ENCODE peak calls at places on chromosomes 1 and 21, in four cellular contexts. One of them, this sample, is unnamed.

GRCh38 chr1:15968172-15968571 is 7.7 kb downstream of the ZBTB17 start:
- DNase-seq in H9: no peak
- DNase-seq in CD8-positive, alpha-beta memory T cell: no peak
- DNase-seq in stomach: no peak
- DNase-seq in this sample: no peak

GRCh38 chr1:228154685-228155571 is 5.2 kb downstream of the GJC2 start:
- DNase-seq in H9: no peak
- DNase-seq in CD8-positive, alpha-beta memory T cell: peak; percentile 21
- DNase-seq in stomach: no peak
- DNase-seq in this sample: no peak

GRCh38 chr21:46311568-46311967 is 12.1 kb downstream of the C21orf58 start:
- DNase-seq in H9: no peak
- DNase-seq in CD8-positive, alpha-beta memory T cell: no peak
- DNase-seq in stomach: no peak
- DNase-seq in this sample: no peak

GRCh38 chr1:34549199-34549598 is 205.6 kb upstream of the GJB5 start:
- DNase-seq in H9: peak; percentile 74
- DNase-seq in CD8-positive, alpha-beta memory T cell: no peak
- DNase-seq in stomach: no peak
- DNase-seq in this sample: no peak

GRCh38 chr21:26146681-26147080 is 23.9 kb downstream of the APP start:
- DNase-seq in H9: no peak
- DNase-seq in CD8-positive, alpha-beta memory T cell: no peak
- DNase-seq in stomach: no peak
- DNase-seq in this sample: no peak

GRCh38 chr1:51433269-51433971 is 85.6 kb downstream of the EPS15 start:
- DNase-seq in H9: no peak
- DNase-seq in CD8-positive, alpha-beta memory T cell: no peak
- DNase-seq in stomach: no peak
- DNase-seq in this sample: no peak

GRCh38 chr1:197967066-197967465 is 49.9 kb downstream of the LHX9 start:
- DNase-seq in H9: no peak
- DNase-seq in CD8-positive, alpha-beta memory T cell: no peak
- DNase-seq in stomach: no peak
- DNase-seq in this sample: no peak

GRCh38 chr1:226749467-226749866 is 10.4 kb upstream of the ITPKB start:
- DNase-seq in H9: no peak
- DNase-seq in CD8-positive, alpha-beta memory T cell: no peak
- DNase-seq in stomach: no peak
- DNase-seq in this sample: no peak

GRCh38 chr1:40687059-40687458 is 4.4 kb upstream of the NFYC start:
- DNase-seq in H9: no peak
- DNase-seq in CD8-positive, alpha-beta memory T cell: no peak
- DNase-seq in stomach: no peak
- DNase-seq in this sample: no peak

GRCh38 chr1:3772027-3772714 is 378 bp upstream of the SMIM1 start:
- DNase-seq in H9: peak; percentile 98
- DNase-seq in CD8-positive, alpha-beta memory T cell: peak; percentile 93
- DNase-seq in stomach: peak; percentile 95
- DNase-seq in this sample: peak; percentile 79

GRCh38 chr1:85078903-85079302 is 30.6 kb upstream of the MCOLN3 start:
- DNase-seq in H9: no peak
- DNase-seq in CD8-positive, alpha-beta memory T cell: no peak
- DNase-seq in stomach: no peak
- DNase-seq in this sample: no peak

GRCh38 chr21:21268061-21268471 is 269.9 kb downstream of the NCAM2 start:
- DNase-seq in H9: no peak
- DNase-seq in CD8-positive, alpha-beta memory T cell: no peak
- DNase-seq in stomach: no peak
- DNase-seq in this sample: no peak

GRCh38 chr1:244732846-244733450 is 80.0 kb downstream of the DESI2 start:
- DNase-seq in H9: no peak
- DNase-seq in CD8-positive, alpha-beta memory T cell: no peak
- DNase-seq in stomach: no peak
- DNase-seq in this sample: no peak

GRCh38 chr1:243731974-243732373 is 118.1 kb downstream of the AKT3 start:
- DNase-seq in H9: no peak
- DNase-seq in CD8-positive, alpha-beta memory T cell: no peak
- DNase-seq in stomach: no peak
- DNase-seq in this sample: no peak

GRCh38 chr1:7384121-7384520 is 387.0 kb upstream of the VAMP3 start:
- DNase-seq in H9: peak; percentile 10
- DNase-seq in CD8-positive, alpha-beta memory T cell: no peak
- DNase-seq in stomach: peak; percentile 7
- DNase-seq in this sample: no peak

GRCh38 chr1:13760921-13761320 is 60.9 kb downstream of the PRDM2 start:
- DNase-seq in H9: no peak
- DNase-seq in CD8-positive, alpha-beta memory T cell: no peak
- DNase-seq in stomach: no peak
- DNase-seq in this sample: no peak

GRCh38 chr1:67376381-67376780 is 53.8 kb downstream of the SERBP1 start:
- DNase-seq in H9: no peak
- DNase-seq in CD8-positive, alpha-beta memory T cell: no peak
- DNase-seq in stomach: no peak
- DNase-seq in this sample: no peak

GRCh38 chr1:64956733-64957441 is 9.5 kb downstream of the JAK1 start:
- DNase-seq in H9: no peak
- DNase-seq in CD8-positive, alpha-beta memory T cell: no peak
- DNase-seq in stomach: no peak
- DNase-seq in this sample: no peak
- H3K4me1 ChIP-seq in H9: peaks cover 10% of the 10 kb centered on the region
- H3K4me1 ChIP-seq in CD8-positive, alpha-beta memory T cell: peaks cover 96% of the 10 kb centered on the region
- H3K4me1 ChIP-seq in stomach: peaks cover 89% of the 10 kb centered on the region
- H3K4me1 ChIP-seq in this sample: peaks cover 61% of the 10 kb centered on the region

GRCh38 chr1:234709473-234710279 is 99.7 kb upstream of the IRF2BP2 start:
- DNase-seq in H9: peak; percentile 21
- DNase-seq in CD8-positive, alpha-beta memory T cell: no peak
- DNase-seq in stomach: no peak
- DNase-seq in this sample: no peak

GRCh38 chr1:234710381-234710780 is 100.4 kb upstream of the IRF2BP2 start:
- DNase-seq in H9: peak; percentile 22
- DNase-seq in CD8-positive, alpha-beta memory T cell: no peak
- DNase-seq in stomach: no peak
- DNase-seq in this sample: no peak

GRCh38 chr1:234710936-234711335 is 101.0 kb upstream of the IRF2BP2 start:
- DNase-seq in H9: no peak
- DNase-seq in CD8-positive, alpha-beta memory T cell: no peak
- DNase-seq in stomach: no peak
- DNase-seq in this sample: no peak

GRCh38 chr1:234707641-234708040 is 97.7 kb upstream of the IRF2BP2 start:
- DNase-seq in H9: no peak
- DNase-seq in CD8-positive, alpha-beta memory T cell: no peak
- DNase-seq in stomach: no peak
- DNase-seq in this sample: no peak

DNA sequence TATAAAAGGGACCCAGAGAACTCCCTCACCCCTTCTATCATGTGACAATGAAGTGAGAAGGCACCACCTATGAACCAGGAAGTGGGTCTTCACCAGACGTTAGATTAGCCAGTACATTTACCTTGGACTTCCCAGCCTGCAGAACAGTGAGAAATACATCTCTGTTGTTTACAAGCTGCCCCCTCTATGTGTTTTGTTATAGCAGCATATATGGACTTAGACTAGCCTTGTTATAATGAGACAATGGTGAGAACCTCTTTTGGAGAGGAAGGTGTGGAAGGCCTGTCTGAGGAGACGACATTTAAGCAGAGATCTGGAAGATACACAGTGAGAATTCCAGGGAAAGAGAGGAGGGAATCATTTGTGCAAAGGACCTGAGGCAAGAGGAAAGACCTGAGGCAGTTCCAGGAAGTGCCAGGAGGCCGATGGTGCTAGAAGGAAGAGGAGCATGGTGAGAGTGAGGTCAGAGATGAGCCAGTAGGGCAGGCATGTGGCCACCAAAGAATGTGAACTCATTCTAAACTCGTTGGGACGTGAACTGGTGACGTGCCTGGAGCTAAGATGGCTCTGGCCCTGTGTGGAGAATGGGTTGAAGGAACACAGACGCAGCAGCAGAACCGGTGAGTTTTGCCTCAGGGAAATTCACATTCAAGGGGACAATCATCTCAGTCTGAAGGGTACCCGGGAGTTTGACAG is 98.9 kb upstream of the IRF2BP2 start:
- DNase-seq in H9: no peak
- DNase-seq in CD8-positive, alpha-beta memory T cell: no peak
- DNase-seq in stomach: no peak
- DNase-seq in this sample: no peak
- H3K27ac ChIP-seq in H9: no peak overlapping the region
- H3K27ac ChIP-seq in CD8-positive, alpha-beta memory T cell: no peak overlapping the region
- H3K27ac ChIP-seq in stomach: no peak overlapping the region
- H3K27ac ChIP-seq in this sample: no peak overlapping the region

DNA sequence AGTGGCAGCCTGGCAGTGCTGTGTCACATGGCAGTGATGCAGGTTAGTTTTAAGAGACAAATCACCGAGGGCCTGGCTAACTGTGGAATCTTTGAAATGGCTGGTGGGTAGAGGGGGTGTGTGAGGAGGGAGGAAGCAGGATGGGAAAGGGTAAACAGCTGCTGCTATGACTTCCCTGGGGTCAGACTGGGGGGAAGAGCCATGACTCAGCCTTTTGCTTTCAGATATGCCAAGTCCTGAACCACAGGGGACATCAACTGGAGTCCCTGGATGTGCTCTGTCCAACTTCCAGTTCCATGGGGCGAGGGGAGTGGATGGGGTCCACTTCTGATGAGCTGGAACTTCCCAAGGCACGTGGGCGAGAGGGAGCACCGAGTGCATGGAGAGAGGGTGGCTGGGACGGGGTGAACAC is 121.1 kb upstream of the ADAR start:
- DNase-seq in H9: no peak
- DNase-seq in CD8-positive, alpha-beta memory T cell: no peak
- DNase-seq in stomach: no peak
- DNase-seq in this sample: no peak
- H3K27me3 ChIP-seq in H9: no peaks in the 10 kb centered on the region
- H3K27me3 ChIP-seq in CD8-positive, alpha-beta memory T cell: no peaks in the 10 kb centered on the region
- H3K27me3 ChIP-seq in stomach: no peaks in the 10 kb centered on the region
- H3K27me3 ChIP-seq in this sample: no peaks in the 10 kb centered on the region

DNA sequence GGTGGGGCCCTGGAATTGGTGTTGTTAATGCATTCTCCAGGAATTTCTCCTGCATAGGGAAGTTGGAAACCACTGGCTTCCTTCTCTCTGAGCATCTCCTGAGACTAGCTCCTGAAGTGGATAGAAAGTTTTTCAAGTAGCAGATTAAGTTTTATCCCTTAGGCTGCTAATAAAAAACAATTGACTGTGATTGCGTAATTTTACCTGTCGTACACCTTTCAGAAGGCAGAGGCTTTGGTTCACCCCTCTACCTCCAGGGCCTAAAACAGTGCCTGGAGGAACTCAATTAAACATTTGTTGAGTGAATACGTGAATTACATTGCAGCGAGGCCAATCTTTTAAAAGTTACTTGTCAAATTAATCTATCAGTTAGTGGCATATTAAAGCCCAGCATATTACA is 3.4 kb downstream of the ITSN1 start:
- DNase-seq in H9: no peak
- DNase-seq in CD8-positive, alpha-beta memory T cell: no peak
- DNase-seq in stomach: no peak
- DNase-seq in this sample: no peak
- H3K4me1 ChIP-seq in H9: peaks cover 7% of the 10 kb centered on the region
- H3K4me1 ChIP-seq in CD8-positive, alpha-beta memory T cell: peaks cover 5% of the 10 kb centered on the region
- H3K4me1 ChIP-seq in stomach: peaks cover 49% of the 10 kb centered on the region
- H3K4me1 ChIP-seq in this sample: no peaks in the 10 kb centered on the region

GRCh38 chr1:66048011-66048410 is 255.3 kb downstream of the PDE4B start:
- DNase-seq in H9: no peak
- DNase-seq in CD8-positive, alpha-beta memory T cell: no peak
- DNase-seq in stomach: no peak
- DNase-seq in this sample: no peak
- H3K27ac ChIP-seq in H9: no peak overlapping the region
- H3K27ac ChIP-seq in CD8-positive, alpha-beta memory T cell: no peak overlapping the region
- H3K27ac ChIP-seq in stomach: no peak overlapping the region
- H3K27ac ChIP-seq in this sample: no peak overlapping the region

GRCh38 chr1:6140413-6140812 is 39.7 kb downstream of the CHD5 start:
- DNase-seq in H9: no peak
- DNase-seq in CD8-positive, alpha-beta memory T cell: no peak
- DNase-seq in stomach: no peak
- DNase-seq in this sample: no peak
- H3K27me3 ChIP-seq in H9: no peaks in the 10 kb centered on the region
- H3K27me3 ChIP-seq in CD8-positive, alpha-beta memory T cell: no peaks in the 10 kb centered on the region
- H3K27me3 ChIP-seq in stomach: no peaks in the 10 kb centered on the region
- H3K27me3 ChIP-seq in this sample: no peaks in the 10 kb centered on the region

GRCh38 chr1:43540653-43541071 is 10.0 kb downstream of the PTPRF start:
- DNase-seq in H9: no peak
- DNase-seq in CD8-positive, alpha-beta memory T cell: no peak
- DNase-seq in stomach: no peak
- DNase-seq in this sample: no peak

GRCh38 chr1:43542515-43543458 is 12.1 kb downstream of the PTPRF start:
- DNase-seq in H9: no peak
- DNase-seq in CD8-positive, alpha-beta memory T cell: no peak
- DNase-seq in stomach: no peak
- DNase-seq in this sample: no peak

GRCh38 chr1:43541721-43542401 is 11.2 kb downstream of the PTPRF start:
- DNase-seq in H9: no peak
- DNase-seq in CD8-positive, alpha-beta memory T cell: no peak
- DNase-seq in stomach: peak; percentile 91
- DNase-seq in this sample: no peak

GRCh38 chr1:43539726-43540434 is 9.2 kb downstream of the PTPRF start:
- DNase-seq in H9: no peak
- DNase-seq in CD8-positive, alpha-beta memory T cell: no peak
- DNase-seq in stomach: no peak
- DNase-seq in this sample: no peak

DNA sequence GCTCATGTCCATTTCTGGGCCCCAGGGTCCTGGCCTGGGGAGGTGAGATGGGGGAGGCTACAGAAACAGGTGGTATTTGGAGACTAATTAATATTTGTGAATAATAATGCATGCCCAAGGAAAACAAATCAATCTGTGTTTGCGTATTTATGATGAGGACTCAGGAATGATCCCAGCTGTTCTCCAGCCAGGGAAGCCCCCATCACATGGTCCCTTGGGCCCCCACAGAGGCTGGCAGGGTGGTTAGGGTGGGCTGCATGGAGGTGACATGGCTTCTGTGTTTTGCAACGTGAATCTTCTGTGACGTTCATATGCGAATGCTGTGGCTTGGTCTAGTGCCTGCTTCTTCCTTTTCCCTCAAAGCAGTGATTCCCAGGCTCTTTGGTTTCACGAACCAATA is 10.5 kb downstream of the PTPRF start:
- DNase-seq in H9: no peak
- DNase-seq in CD8-positive, alpha-beta memory T cell: no peak
- DNase-seq in stomach: no peak
- DNase-seq in this sample: no peak
- H3K4me1 ChIP-seq in H9: no peaks in the 10 kb centered on the region
- H3K4me1 ChIP-seq in CD8-positive, alpha-beta memory T cell: no peaks in the 10 kb centered on the region
- H3K4me1 ChIP-seq in stomach: peaks cover 98% of the 10 kb centered on the region
- H3K4me1 ChIP-seq in this sample: no peaks in the 10 kb centered on the region

This sample was measured in effector memory CD4-positive, alpha-beta T cell.